ENCODE peak calls at places on chromosomes 7 and 10, in five cellular contexts. One of them, this sample, is unnamed. For H3K36me3 and H3K4me1, the result is how much of the 10 kb centered on the place peaks cover.

GRCh38 chr7:28301148-28301641 is 111.1 kb upstream of the CREB5 start:
- DNase-seq in cardiac muscle cell: no peak
- DNase-seq in SJSA1: no peak
- DNase-seq in CD4-positive, CD25-positive, alpha-beta regulatory T cell: no peak
- DNase-seq in esophagus squamous epithelium: no peak
- DNase-seq in this sample: no peak

GRCh38 chr10:34889004-34889869 is 74.1 kb upstream of the PARD3 start:
- DNase-seq in cardiac muscle cell: no peak
- DNase-seq in SJSA1: peak
- DNase-seq in esophagus squamous epithelium: no peak
- DNase-seq in CD4-positive, CD25-positive, alpha-beta regulatory T cell: no peak
- DNase-seq in this sample: no peak

GRCh38 chr10:78706256-78706655 is 362.5 kb upstream of the ZMIZ1 start:
- DNase-seq in cardiac muscle cell: no peak
- DNase-seq in CD4-positive, CD25-positive, alpha-beta regulatory T cell: no peak
- DNase-seq in esophagus squamous epithelium: no peak
- DNase-seq in SJSA1: no peak
- DNase-seq in this sample: no peak

GRCh38 chr7:101636822-101637623 is 7.9 kb upstream of the MYL10 start:
- DNase-seq in cardiac muscle cell: no peak
- DNase-seq in SJSA1: no peak
- DNase-seq in CD4-positive, CD25-positive, alpha-beta regulatory T cell: no peak
- DNase-seq in esophagus squamous epithelium: no peak
- DNase-seq in this sample: no peak

GRCh38 chr10:46325021-46325420 is 38.2 kb downstream of the ANTXRL start:
- DNase-seq in SJSA1: no peak
- DNase-seq in CD4-positive, CD25-positive, alpha-beta regulatory T cell: no peak
- DNase-seq in esophagus squamous epithelium: no peak
- DNase-seq in cardiac muscle cell: no peak
- DNase-seq in this sample: no peak

GRCh38 chr10:76543655-76544054 is 1094.0 kb downstream of the KCNMA1 start:
- DNase-seq in esophagus squamous epithelium: no peak
- DNase-seq in cardiac muscle cell: no peak
- DNase-seq in CD4-positive, CD25-positive, alpha-beta regulatory T cell: no peak
- DNase-seq in SJSA1: no peak
- DNase-seq in this sample: no peak

GRCh38 chr10:34638405-34639054 is 176.6 kb downstream of the PARD3 start:
- DNase-seq in CD4-positive, CD25-positive, alpha-beta regulatory T cell: peak
- DNase-seq in esophagus squamous epithelium: no peak
- DNase-seq in cardiac muscle cell: peak
- DNase-seq in SJSA1: peak
- DNase-seq in this sample: peak

GRCh38 chr7:151310578-151310977 is 31.0 kb upstream of the NUB1 start:
- DNase-seq in cardiac muscle cell: peak
- DNase-seq in SJSA1: no peak
- DNase-seq in esophagus squamous epithelium: no peak
- DNase-seq in CD4-positive, CD25-positive, alpha-beta regulatory T cell: no peak
- DNase-seq in this sample: no peak

GRCh38 chr10:876442-876841 is 55.1 kb downstream of the LARP4B start:
- DNase-seq in CD4-positive, CD25-positive, alpha-beta regulatory T cell: no peak
- DNase-seq in cardiac muscle cell: no peak
- DNase-seq in esophagus squamous epithelium: no peak
- DNase-seq in SJSA1: no peak
- DNase-seq in this sample: no peak

GRCh38 chr10:873020-873419 is 58.5 kb downstream of the LARP4B start:
- DNase-seq in CD4-positive, CD25-positive, alpha-beta regulatory T cell: no peak
- DNase-seq in cardiac muscle cell: peak
- DNase-seq in esophagus squamous epithelium: no peak
- DNase-seq in SJSA1: no peak
- DNase-seq in this sample: no peak

GRCh38 chr10:878333-878753 is 53.2 kb downstream of the LARP4B start:
- DNase-seq in esophagus squamous epithelium: no peak
- DNase-seq in CD4-positive, CD25-positive, alpha-beta regulatory T cell: no peak
- DNase-seq in cardiac muscle cell: no peak
- DNase-seq in SJSA1: no peak
- DNase-seq in this sample: no peak

DNA sequence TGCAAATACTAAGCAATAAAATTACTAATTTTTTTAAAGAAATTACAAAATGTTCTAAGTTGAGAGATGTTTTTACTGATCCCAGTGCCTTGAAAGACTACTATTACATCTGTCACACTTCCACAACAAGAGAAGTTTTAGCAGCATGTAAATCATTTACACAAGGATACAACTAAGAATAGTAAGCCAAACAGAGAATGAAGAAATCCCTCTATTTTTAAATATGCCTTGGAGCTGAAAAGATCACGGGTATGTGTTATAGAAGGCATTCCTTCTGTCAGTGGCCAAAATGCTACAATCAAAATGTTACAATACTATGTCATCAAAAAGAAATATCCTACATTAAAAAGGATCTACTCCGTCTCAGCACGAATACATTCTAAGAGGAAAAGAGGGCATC is 52.6 kb downstream of the LARP4B start:
- DNase-seq in esophagus squamous epithelium: no peak
- DNase-seq in CD4-positive, CD25-positive, alpha-beta regulatory T cell: no peak
- DNase-seq in SJSA1: no peak
- DNase-seq in cardiac muscle cell: no peak
- DNase-seq in this sample: no peak
- H3K36me3 ChIP-seq in esophagus squamous epithelium: under half
- H3K36me3 ChIP-seq in CD4-positive, CD25-positive, alpha-beta regulatory T cell: half or more
- H3K36me3 ChIP-seq in SJSA1: half or more
- H3K36me3 ChIP-seq in cardiac muscle cell: under half
- H3K36me3 ChIP-seq in this sample: under half

DNA sequence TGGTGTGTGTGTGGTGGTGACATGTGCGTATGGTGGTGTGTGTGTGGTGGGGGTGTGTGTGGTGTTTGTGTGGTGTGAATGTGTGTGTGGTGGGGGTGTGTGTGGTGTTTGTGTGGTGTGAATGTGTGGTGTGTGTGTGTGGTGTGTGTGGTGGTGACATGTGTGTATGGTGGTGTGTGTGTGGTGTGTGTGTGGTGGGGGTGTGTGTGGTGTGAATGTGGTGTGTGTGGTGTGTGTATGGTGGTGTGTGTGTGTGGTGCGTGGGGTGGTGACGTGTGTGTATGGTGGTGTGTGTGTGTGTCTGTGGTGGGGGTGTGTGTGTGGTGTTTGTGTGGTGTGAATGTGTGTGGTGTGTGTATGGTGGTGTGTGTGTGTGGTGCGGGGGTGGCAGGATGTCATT is 453.1 kb downstream of the DNAJB6 start:
- DNase-seq in esophagus squamous epithelium: no peak
- DNase-seq in cardiac muscle cell: no peak
- DNase-seq in CD4-positive, CD25-positive, alpha-beta regulatory T cell: no peak
- DNase-seq in SJSA1: no peak
- DNase-seq in this sample: no peak
- H3K4me3 ChIP-seq in esophagus squamous epithelium: no peak
- H3K4me3 ChIP-seq in cardiac muscle cell: no peak
- H3K4me3 ChIP-seq in CD4-positive, CD25-positive, alpha-beta regulatory T cell: no peak
- H3K4me3 ChIP-seq in SJSA1: no peak
- H3K4me3 ChIP-seq in this sample: no peak

GRCh38 chr10:102621418-102622325 is 22.6 kb upstream of the TRIM8 start:
- DNase-seq in SJSA1: peak
- DNase-seq in CD4-positive, CD25-positive, alpha-beta regulatory T cell: no peak
- DNase-seq in cardiac muscle cell: no peak
- DNase-seq in esophagus squamous epithelium: no peak
- DNase-seq in this sample: no peak
- H3K4me1 ChIP-seq in SJSA1: half or more
- H3K4me1 ChIP-seq in CD4-positive, CD25-positive, alpha-beta regulatory T cell: under half
- H3K4me1 ChIP-seq in cardiac muscle cell: half or more
- H3K4me1 ChIP-seq in esophagus squamous epithelium: half or more
- H3K4me1 ChIP-seq in this sample: under half

GRCh38 chr7:64993901-64994300 is 3.1 kb upstream of the ZNF117 start:
- DNase-seq in CD4-positive, CD25-positive, alpha-beta regulatory T cell: no peak
- DNase-seq in cardiac muscle cell: no peak
- DNase-seq in SJSA1: no peak
- DNase-seq in esophagus squamous epithelium: no peak
- DNase-seq in this sample: no peak
- H3K36me3 ChIP-seq in CD4-positive, CD25-positive, alpha-beta regulatory T cell: under half
- H3K36me3 ChIP-seq in cardiac muscle cell: under half
- H3K36me3 ChIP-seq in SJSA1: under half
- H3K36me3 ChIP-seq in esophagus squamous epithelium: under half
- H3K36me3 ChIP-seq in this sample: under half

This sample was measured in CD8-positive, alpha-beta T cell.